ENCODE peak calls at places on chromosome 22, in ten cellular contexts. D, P, Y, F, M, J, A, C, R and T are unnamed samples.

GRCh38 chr22:37301144-37301820 is 19.0 kb downstream of the CYTH4 start:
- DNase-seq in P (no peak), Y (no peak), D (no peak), J (peak; percentile 14), M (no peak), F (no peak), C (no peak), R (no peak), A (no peak), T (no peak)

GRCh38 chr22:24467340-24467739 is 27.8 kb upstream of the UPB1 start:
- DNase-seq in C (no peak), J (no peak), R (no peak), D (no peak), M (no peak), A (no peak), P (no peak), Y (no peak), F (no peak), T (no peak)

GRCh38 chr22:23197836-23198235 is 17.5 kb downstream of the BCR start:
- DNase-seq in P (no peak), Y (no peak), M (peak; percentile 65), J (no peak), C (no peak), F (no peak), R (no peak), A (no peak), D (no peak), T (no peak)

GRCh38 chr22:38788016-38788415 is 5.9 kb downstream of the DNAL4 start:
- DNase-seq in M (peak; percentile 62), F (no peak), C (no peak), D (no peak), P (no peak), Y (no peak), J (peak; percentile 60), A (no peak), R (peak; percentile 55), T (no peak)

GRCh38 chr22:40534379-40535188 is 101.9 kb downstream of the MRTFA start:
- DNase-seq in D (no peak), A (no peak), C (no peak), F (no peak), M (peak; percentile 57), J (peak; percentile 71), R (peak; percentile 71), Y (no peak), P (peak; percentile 65), T (no peak)

GRCh38 chr22:24474221-24474620 is 20.9 kb upstream of the UPB1 start:
- DNase-seq in A (no peak), J (peak; percentile 92), F (no peak), P (no peak), D (no peak), C (peak; percentile 78), Y (no peak), M (peak; percentile 88), R (peak; percentile 89), T (peak; percentile 82)

GRCh38 chr22:42877597-42878340 is 20.7 kb upstream of the ARFGAP3 start:
- DNase-seq in A (no peak), J (no peak), R (no peak), D (peak; percentile 78), P (no peak), Y (no peak), C (no peak), F (no peak), M (no peak), T (no peak)

GRCh38 chr22:23622634-23623033 is 9.5 kb downstream of the DRICH1 start:
- DNase-seq in D (no peak), F (no peak), C (no peak), Y (peak; percentile 22), A (no peak), P (no peak), R (no peak), J (peak; percentile 35), M (no peak), T (no peak)

GRCh38 chr22:32967285-32968101 is 90.7 kb downstream of the SYN3 start:
- DNase-seq in R (no peak), D (no peak), A (no peak), F (no peak), Y (no peak), C (no peak), J (no peak), M (no peak), P (no peak), T (peak; percentile 83)

GRCh38 chr22:37431811-37432707 is 4.8 kb upstream of the ELFN2 start:
- DNase-seq in J (peak; percentile 99), P (peak; percentile 23), A (no peak), C (peak; percentile 99), R (peak; percentile 99), M (peak; percentile 98), Y (no peak), D (no peak), F (no peak), T (peak; percentile 98)

GRCh38 chr22:18091916-18092526 is 14.2 kb downstream of the PEX26 start:
- DNase-seq in Y (no peak), R (peak; percentile 33), F (peak; percentile 77), C (no peak), D (no peak), P (peak; percentile 82), A (peak; percentile 73), M (peak; percentile 82), J (peak; percentile 43), T (no peak)
- H3K4me3 ChIP-seq in Y (no peak overlapping the region), R (no peak overlapping the region), F (peak overlapping the region; percentile 29), C (no peak overlapping the region), D (peak overlapping the region; percentile 36), P (peak overlapping the region; percentile 5), A (no peak overlapping the region), M (peak overlapping the region; percentile 22), J (peak overlapping the region; percentile 30), T (peak overlapping the region; percentile 37)

DNA sequence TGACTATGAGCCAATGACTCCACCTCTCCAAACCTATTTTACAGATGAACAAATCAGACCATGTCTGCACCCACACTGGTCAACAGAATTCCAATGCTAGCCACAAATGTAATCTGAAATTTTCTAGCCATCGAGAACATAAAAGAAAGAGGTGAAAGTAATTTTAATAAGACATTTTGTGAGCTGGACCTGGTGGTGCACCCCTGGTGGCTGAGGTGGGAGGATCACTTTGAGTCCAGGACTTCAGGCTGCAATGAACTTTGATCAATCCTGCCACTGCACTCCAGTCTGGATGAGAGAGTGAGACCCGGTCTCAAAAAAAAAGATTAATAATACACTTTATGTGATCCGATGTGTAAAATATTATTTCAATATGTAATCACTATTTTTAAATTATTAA is 9.4 kb upstream of the RNF185 start:
- DNase-seq in R (no peak), Y (no peak), P (peak; percentile 14), J (no peak), D (no peak), C (no peak), M (no peak), A (no peak), F (no peak), T (no peak)
- TF ChIP-seq CTCF in R (peak; percentile 50), Y (peak; percentile 44), P (peak; percentile 31), J (peak; percentile 28), D (peak; percentile 13), C (peak; percentile 41), M (peak; percentile 50), A (peak; percentile 9), F (no peak), T (peak; percentile 49)

GRCh38 chr22:50675553-50676199 is 3.1 kb downstream of the SHANK3 start:
- DNase-seq in R (no peak), M (no peak), D (no peak), F (no peak), A (no peak), Y (peak; percentile 1), J (no peak), C (no peak), P (no peak), T (no peak)

GRCh38 chr22:50672471-50673230 is at the start of gene SHANK3:
- DNase-seq in C (no peak), J (no peak), R (no peak), D (no peak), A (no peak), M (no peak), Y (no peak), F (peak; percentile 36), P (no peak), T (no peak)

GRCh38 chr22:50673231-50674126 is 856 bp downstream of the SHANK3 start:
- DNase-seq in F (no peak), A (no peak), R (no peak), D (no peak), M (no peak), P (no peak), J (no peak), Y (peak; percentile 62), C (no peak), T (no peak)

GRCh38 chr22:50674606-50675552 is 2.3 kb downstream of the SHANK3 start:
- DNase-seq in M (peak; percentile 16), Y (peak; percentile 86), A (peak; percentile 56), J (no peak), D (peak; percentile 90), F (no peak), C (no peak), R (no peak), P (no peak), T (no peak)

DNA sequence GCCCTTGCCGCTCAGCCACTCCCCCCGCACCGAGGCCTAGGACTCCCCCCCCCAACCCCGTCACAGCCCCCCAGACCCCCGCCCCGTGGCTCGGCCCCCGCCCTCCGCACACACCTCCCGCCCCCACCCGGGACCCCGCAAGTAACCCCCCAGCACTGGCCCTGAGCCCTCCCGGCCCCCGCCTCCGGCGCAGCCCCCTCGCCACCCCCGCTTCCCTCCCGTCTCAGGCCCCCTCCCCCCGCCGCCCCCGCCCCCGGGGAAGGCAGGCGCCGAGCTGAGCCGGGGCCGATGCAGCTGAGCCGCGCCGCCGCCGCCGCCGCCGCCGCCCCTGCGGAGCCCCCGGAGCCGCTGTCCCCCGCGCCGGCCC is 1.5 kb downstream of the SHANK3 start:
- DNase-seq in C (no peak), J (no peak), P (no peak), R (no peak), F (no peak), A (no peak), Y (peak; percentile 66), M (no peak), D (no peak), T (no peak)
- H3K4me3 ChIP-seq in C (no peak overlapping the region), J (no peak overlapping the region), P (no peak overlapping the region), R (no peak overlapping the region), F (peak overlapping the region; percentile 19), A (no peak overlapping the region), Y (peak overlapping the region; percentile 85), M (no peak overlapping the region), D (peak overlapping the region; percentile 51), T (no peak overlapping the region)

DNA sequence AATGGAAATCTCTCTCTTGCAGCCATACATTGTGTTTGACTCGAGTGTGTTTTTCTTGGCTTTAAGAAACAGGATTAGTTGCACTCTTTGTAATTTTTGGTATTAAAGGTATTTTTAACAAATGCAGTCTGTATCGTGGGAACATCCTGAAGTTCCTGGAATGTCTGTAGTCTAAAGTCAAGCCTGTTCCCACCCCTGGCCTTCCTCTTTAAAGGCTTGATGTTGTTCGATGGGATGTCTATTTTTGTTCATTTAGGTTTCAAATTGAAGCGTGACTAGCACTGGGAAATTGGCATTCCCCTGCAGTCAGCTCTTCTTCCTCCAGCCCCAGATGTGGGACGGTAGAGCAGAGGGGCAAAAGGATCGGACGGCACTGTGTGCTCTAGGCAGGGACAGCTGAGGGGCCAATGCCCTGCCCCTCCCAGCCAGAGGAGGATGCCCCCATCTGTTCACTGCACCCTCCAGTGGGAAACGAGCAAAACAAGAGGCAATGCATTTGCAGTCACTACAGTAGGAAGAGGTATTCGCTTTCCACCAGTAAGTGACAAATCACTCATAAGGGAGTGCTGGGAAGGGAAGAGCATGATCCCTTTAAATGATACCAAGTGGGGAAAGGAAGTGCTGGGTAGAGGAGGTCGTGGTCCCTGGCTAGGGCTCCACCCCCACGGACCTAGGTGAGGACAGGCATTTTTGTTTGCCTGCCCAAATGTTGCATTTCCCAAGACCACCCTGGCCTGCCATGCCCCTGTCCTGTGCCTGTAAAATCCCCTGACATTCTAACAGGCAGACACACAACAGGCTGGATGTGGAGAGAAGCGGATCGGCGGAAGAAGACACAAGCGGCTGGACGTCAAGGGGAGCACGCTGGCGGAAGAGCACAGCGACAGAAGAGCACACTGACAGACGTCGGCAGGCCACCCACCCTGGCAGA is 47.4 kb upstream of the SEPTIN5 start:
- DNase-seq in Y (no peak), J (peak; percentile 77), A (no peak), F (no peak), C (peak; percentile 41), D (no peak), R (peak; percentile 79), P (no peak), M (no peak), T (no peak)
- TF ChIP-seq CTCF in Y (no peak), J (no peak), A (no peak), F (no peak), C (no peak), D (no peak), R (no peak), P (no peak), M (no peak), T (no peak)